ENCODE peak calls at places on chromosomes 1 and 21, in four cellular contexts. One of them, this sample, is unnamed.

GRCh38 chr1:37453647-37454046 is 20.7 kb upstream of the ZC3H12A start:
- DNase-seq in Peyer's patch: no peak
- DNase-seq in A549: no peak
- DNase-seq in endothelial cell of umbilical vein: no peak
- DNase-seq in this sample: no peak

GRCh38 chr1:63946866-63947491 is 173.2 kb downstream of the ROR1 start:
- DNase-seq in Peyer's patch: no peak
- DNase-seq in A549: no peak
- DNase-seq in endothelial cell of umbilical vein: peak
- DNase-seq in this sample: no peak

GRCh38 chr1:940121-941026 is 16.7 kb downstream of the SAMD11 start:
- DNase-seq in Peyer's patch: peak
- DNase-seq in A549: no peak
- DNase-seq in endothelial cell of umbilical vein: peak
- DNase-seq in this sample: peak

GRCh38 chr1:81499487-81499886 is 301.2 kb upstream of the ADGRL2 start:
- DNase-seq in Peyer's patch: no peak
- DNase-seq in A549: no peak
- DNase-seq in endothelial cell of umbilical vein: no peak
- DNase-seq in this sample: no peak

GRCh38 chr1:223739366-223740057 is 27.2 kb downstream of the CAPN2 start:
- DNase-seq in Peyer's patch: no peak
- DNase-seq in A549: no peak
- DNase-seq in endothelial cell of umbilical vein: no peak
- DNase-seq in this sample: no peak

GRCh38 chr1:229440821-229441537 is 7.1 kb upstream of the ACTA1 start:
- DNase-seq in Peyer's patch: no peak
- DNase-seq in A549: no peak
- DNase-seq in endothelial cell of umbilical vein: no peak
- DNase-seq in this sample: peak

GRCh38 chr1:17259233-17259873 is 10.5 kb downstream of the PADI3 start:
- DNase-seq in Peyer's patch: no peak
- DNase-seq in A549: no peak
- DNase-seq in endothelial cell of umbilical vein: no peak
- DNase-seq in this sample: peak

GRCh38 chr1:37752583-37753471 is 12.1 kb downstream of the EPHA10 start:
- DNase-seq in Peyer's patch: no peak
- DNase-seq in A549: peak
- DNase-seq in endothelial cell of umbilical vein: no peak
- DNase-seq in this sample: no peak

GRCh38 chr1:41666991-41667631 is 182.6 kb upstream of the EDN2 start:
- DNase-seq in Peyer's patch: peak
- DNase-seq in A549: no peak
- DNase-seq in endothelial cell of umbilical vein: no peak
- DNase-seq in this sample: no peak

GRCh38 chr1:186948542-186948941 is 119.8 kb downstream of the PLA2G4A start:
- DNase-seq in Peyer's patch: no peak
- DNase-seq in A549: no peak
- DNase-seq in endothelial cell of umbilical vein: peak
- DNase-seq in this sample: no peak

GRCh38 chr1:94590203-94591137 is 48.9 kb upstream of the F3 start:
- DNase-seq in Peyer's patch: no peak
- DNase-seq in A549: no peak
- DNase-seq in endothelial cell of umbilical vein: no peak
- DNase-seq in this sample: no peak

GRCh38 chr1:88433556-88433955 is 250.5 kb upstream of the PKN2 start:
- DNase-seq in Peyer's patch: no peak
- DNase-seq in A549: no peak
- DNase-seq in endothelial cell of umbilical vein: no peak
- DNase-seq in this sample: no peak

GRCh38 chr1:34763142-34763781 is 3.7 kb downstream of the GJB4 start:
- DNase-seq in Peyer's patch: no peak
- DNase-seq in A549: peak
- DNase-seq in endothelial cell of umbilical vein: no peak
- DNase-seq in this sample: peak

GRCh38 chr1:159009704-159010361 is at the start of gene IFI16:
- DNase-seq in Peyer's patch: peak
- DNase-seq in A549: peak
- DNase-seq in endothelial cell of umbilical vein: peak
- DNase-seq in this sample: peak

GRCh38 chr21:42096593-42096992 is 25.5 kb downstream of the UMODL1 start:
- DNase-seq in Peyer's patch: no peak
- DNase-seq in A549: no peak
- DNase-seq in endothelial cell of umbilical vein: no peak
- DNase-seq in this sample: no peak

GRCh38 chr1:206509612-206510257 is 2.4 kb downstream of the RASSF5 start:
- DNase-seq in Peyer's patch: no peak
- DNase-seq in A549: no peak
- DNase-seq in endothelial cell of umbilical vein: no peak
- DNase-seq in this sample: no peak

GRCh38 chr21:36699026-36699545 is at the start of gene SIM2:
- DNase-seq in Peyer's patch: no peak
- DNase-seq in A549: no peak
- DNase-seq in endothelial cell of umbilical vein: no peak
- DNase-seq in this sample: no peak

GRCh38 chr1:19262047-19262446 is 10.4 kb downstream of the MRTO4 start:
- DNase-seq in Peyer's patch: no peak
- DNase-seq in A549: no peak
- DNase-seq in endothelial cell of umbilical vein: no peak
- DNase-seq in this sample: no peak

GRCh38 chr1:208183977-208184901 is 59.9 kb downstream of the PLXNA2 start:
- DNase-seq in Peyer's patch: peak
- DNase-seq in A549: peak
- DNase-seq in endothelial cell of umbilical vein: no peak
- DNase-seq in this sample: peak

GRCh38 chr1:197222025-197222685 is 45.9 kb upstream of the CRB1 start:
- DNase-seq in Peyer's patch: no peak
- DNase-seq in A549: no peak
- DNase-seq in endothelial cell of umbilical vein: no peak
- DNase-seq in this sample: no peak

DNA sequence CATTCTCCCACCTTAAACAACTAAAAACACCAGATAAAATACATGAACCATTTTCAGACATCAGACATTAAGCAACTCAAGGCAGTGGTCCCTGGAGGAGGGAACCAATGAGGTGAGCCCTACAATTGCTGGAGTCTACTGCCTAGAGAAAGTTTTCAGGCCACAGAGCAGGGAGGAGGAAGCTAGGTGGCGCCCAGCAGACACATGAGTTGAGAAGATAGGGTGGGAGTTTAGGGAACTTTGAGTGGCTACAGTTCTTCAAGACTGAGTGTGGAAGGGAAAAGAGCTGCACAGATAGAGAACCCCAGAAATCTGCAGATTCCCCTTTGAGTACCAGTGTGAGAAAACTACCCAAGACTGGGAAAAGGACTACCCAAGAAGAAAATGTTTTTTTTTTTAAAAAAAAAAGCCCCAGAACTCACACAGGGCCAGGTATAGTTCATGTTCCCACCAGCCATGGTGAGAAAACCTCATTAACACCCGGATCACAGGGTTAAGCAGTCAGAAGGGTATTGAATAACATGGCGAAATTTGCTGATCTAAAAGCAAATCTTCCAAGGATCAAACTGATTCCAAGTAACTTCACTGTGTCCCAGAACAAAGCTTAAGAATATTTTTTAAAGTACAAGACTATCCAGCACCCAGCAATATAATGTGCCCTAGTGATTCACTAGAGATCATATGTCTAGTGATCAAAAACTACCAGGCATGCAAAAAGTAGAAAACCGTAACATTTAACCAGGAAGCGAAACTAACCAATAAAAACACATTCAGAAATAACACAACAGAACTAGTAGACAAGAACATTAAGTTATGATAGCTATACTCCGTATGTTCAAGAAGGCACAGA is 12.0 kb downstream of the ALDH9A1 start:
- DNase-seq in Peyer's patch: peak
- DNase-seq in A549: no peak
- DNase-seq in endothelial cell of umbilical vein: no peak
- DNase-seq in this sample: no peak
- TF ChIP-seq CTCF in Peyer's patch: no peak
- TF ChIP-seq CTCF in A549: no peak
- TF ChIP-seq CTCF in endothelial cell of umbilical vein: no peak
- TF ChIP-seq CTCF in this sample: peak

GRCh38 chr1:32077451-32077850 is 4.7 kb downstream of the TMEM39B start:
- DNase-seq in Peyer's patch: no peak
- DNase-seq in A549: no peak
- DNase-seq in endothelial cell of umbilical vein: no peak
- DNase-seq in this sample: no peak

GRCh38 chr1:32074841-32075240 is 2.1 kb downstream of the TMEM39B start:
- DNase-seq in Peyer's patch: no peak
- DNase-seq in A549: no peak
- DNase-seq in endothelial cell of umbilical vein: no peak
- DNase-seq in this sample: no peak

GRCh38 chr1:32071758-32072621 is 749 bp upstream of the TMEM39B start:
- DNase-seq in Peyer's patch: no peak
- DNase-seq in A549: no peak
- DNase-seq in endothelial cell of umbilical vein: peak
- DNase-seq in this sample: peak

GRCh38 chr1:32072622-32073386 is at the start of gene TMEM39B:
- DNase-seq in Peyer's patch: peak
- DNase-seq in A549: peak
- DNase-seq in endothelial cell of umbilical vein: peak
- DNase-seq in this sample: peak

DNA sequence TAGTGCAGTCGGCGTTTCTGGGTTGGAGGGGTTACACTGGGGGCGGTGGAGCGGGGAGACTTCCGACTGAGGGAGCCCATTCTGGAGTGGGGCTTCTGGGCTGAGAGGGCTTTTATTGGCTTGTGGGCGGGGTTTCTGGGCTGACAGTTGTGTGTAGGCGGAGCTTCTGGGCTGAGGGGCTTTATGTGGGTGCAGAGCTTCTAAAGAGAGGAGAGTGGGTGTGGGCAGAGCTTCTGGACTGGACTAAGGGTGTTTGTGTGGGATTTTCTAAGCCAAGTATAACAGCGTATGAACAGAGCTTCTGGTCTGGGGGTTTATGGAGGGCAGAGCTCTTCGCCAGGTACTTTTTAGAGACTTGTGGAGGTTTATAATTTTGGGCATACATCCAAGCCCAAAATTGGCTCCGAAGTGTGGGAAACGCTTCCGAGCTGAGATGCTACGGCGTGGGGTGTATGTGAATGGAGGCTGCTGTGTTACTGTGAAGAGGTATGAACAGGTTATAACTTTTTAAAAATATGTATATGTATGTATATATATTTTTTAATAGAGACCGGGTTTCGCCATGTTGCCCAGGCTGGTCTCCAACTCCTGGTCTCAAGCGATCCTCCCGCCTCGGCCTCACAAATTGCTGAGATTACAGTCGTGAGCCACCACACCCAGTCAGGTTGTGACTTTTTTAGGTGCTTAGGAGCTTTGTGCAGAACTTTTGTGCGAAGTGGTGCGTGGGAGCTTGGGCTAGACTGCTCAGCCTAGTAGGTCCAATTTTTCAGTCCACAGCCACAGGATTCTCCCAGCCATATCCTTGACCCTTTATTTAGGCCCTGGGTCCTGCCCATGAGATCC is 869 bp downstream of the TMEM39B start:
- DNase-seq in Peyer's patch: no peak
- DNase-seq in A549: peak
- DNase-seq in endothelial cell of umbilical vein: no peak
- DNase-seq in this sample: no peak
- TF ChIP-seq CTCF in Peyer's patch: peak
- TF ChIP-seq CTCF in A549: no peak
- TF ChIP-seq CTCF in endothelial cell of umbilical vein: peak
- TF ChIP-seq CTCF in this sample: peak

DNA sequence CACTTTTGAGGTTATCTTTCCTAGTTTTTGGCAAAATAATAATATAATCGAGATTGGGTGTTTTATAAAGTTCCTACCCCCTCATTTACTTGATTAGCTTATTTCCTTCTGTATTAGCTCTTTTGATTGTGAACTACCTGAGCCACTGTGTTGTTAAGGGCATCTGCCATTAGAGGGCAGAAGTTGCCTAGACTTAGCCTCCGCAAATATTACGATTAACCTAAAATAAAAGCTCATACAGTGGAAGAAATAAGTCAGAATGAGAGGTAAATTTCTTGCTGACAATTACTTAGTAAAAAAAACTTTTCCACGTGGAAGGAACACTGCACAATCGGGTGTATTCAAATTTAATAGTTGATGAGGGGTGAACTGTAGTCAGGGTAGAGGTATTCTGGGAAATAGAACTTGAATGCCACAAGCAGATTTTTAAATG is 2.3 kb downstream of the H3-3A start:
- DNase-seq in Peyer's patch: peak
- DNase-seq in A549: peak
- DNase-seq in endothelial cell of umbilical vein: peak
- DNase-seq in this sample: peak
- TF ChIP-seq CTCF in Peyer's patch: peak
- TF ChIP-seq CTCF in A549: peak
- TF ChIP-seq CTCF in endothelial cell of umbilical vein: peak
- TF ChIP-seq CTCF in this sample: peak

GRCh38 chr1:110176299-110176956 is 26.1 kb downstream of the SLC6A17 start:
- DNase-seq in Peyer's patch: peak
- DNase-seq in A549: no peak
- DNase-seq in endothelial cell of umbilical vein: peak
- DNase-seq in this sample: no peak

GRCh38 chr1:110172001-110172400 is 21.7 kb downstream of the SLC6A17 start:
- DNase-seq in Peyer's patch: no peak
- DNase-seq in A549: no peak
- DNase-seq in endothelial cell of umbilical vein: no peak
- DNase-seq in this sample: no peak

GRCh38 chr1:110174961-110175360 is 24.7 kb downstream of the SLC6A17 start:
- DNase-seq in Peyer's patch: no peak
- DNase-seq in A549: no peak
- DNase-seq in endothelial cell of umbilical vein: no peak
- DNase-seq in this sample: no peak

GRCh38 chr1:110171134-110171733 is 20.9 kb downstream of the SLC6A17 start:
- DNase-seq in Peyer's patch: no peak
- DNase-seq in A549: no peak
- DNase-seq in endothelial cell of umbilical vein: no peak
- DNase-seq in this sample: no peak

GRCh38 chr1:110173466-110174117 is 23.3 kb downstream of the SLC6A17 start:
- DNase-seq in Peyer's patch: no peak
- DNase-seq in A549: no peak
- DNase-seq in endothelial cell of umbilical vein: no peak
- DNase-seq in this sample: peak
- TF ChIP-seq CTCF in Peyer's patch: no peak
- TF ChIP-seq CTCF in A549: no peak
- TF ChIP-seq CTCF in endothelial cell of umbilical vein: no peak
- TF ChIP-seq CTCF in this sample: peak

DNA sequence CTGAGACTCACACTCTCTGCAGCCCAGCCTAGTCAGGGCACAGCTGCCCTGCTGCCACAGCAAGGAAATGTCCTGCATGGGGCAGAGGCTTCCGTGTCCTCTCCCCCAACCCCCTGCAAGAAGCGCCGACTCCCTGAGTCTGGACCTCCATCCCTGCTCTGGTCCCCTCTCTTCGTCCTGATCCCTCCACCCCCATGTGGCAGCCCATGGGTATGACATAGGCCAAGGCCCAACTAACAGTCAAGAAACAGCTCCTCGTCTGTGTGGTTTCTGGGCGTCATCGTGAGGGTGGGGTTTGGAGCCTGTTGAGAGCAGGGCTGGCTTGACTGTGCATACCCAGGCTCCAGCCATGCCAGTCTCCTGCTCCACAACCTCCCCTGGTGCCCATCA is 19.5 kb downstream of the FAAH start:
- DNase-seq in Peyer's patch: no peak
- DNase-seq in A549: peak
- DNase-seq in endothelial cell of umbilical vein: no peak
- DNase-seq in this sample: peak
- TF ChIP-seq CTCF in Peyer's patch: peak
- TF ChIP-seq CTCF in A549: no peak
- TF ChIP-seq CTCF in endothelial cell of umbilical vein: peak
- TF ChIP-seq CTCF in this sample: peak

GRCh38 chr1:227762231-227762911 is 27.1 kb downstream of the SNAP47 start:
- DNase-seq in Peyer's patch: peak
- DNase-seq in A549: peak
- DNase-seq in endothelial cell of umbilical vein: peak
- DNase-seq in this sample: peak
- TF ChIP-seq CTCF in Peyer's patch: peak
- TF ChIP-seq CTCF in A549: peak
- TF ChIP-seq CTCF in endothelial cell of umbilical vein: peak
- TF ChIP-seq CTCF in this sample: peak